ENCODE peak calls at places on chromosomes 2 and 18, in four cellular contexts. K, G, S and L are unnamed samples.

GRCh38 chr18:51028201-51028805 is 1.7 kb upstream of the SMAD4 start:
- DNase-seq in G (no peak), K (peak; percentile 65), S (no peak), L (peak; percentile 55)

GRCh38 chr2:159013103-159013502 is 44.7 kb downstream of the TANC1 start:
- DNase-seq in S (no peak), G (no peak), K (no peak), L (no peak)

GRCh38 chr2:182368446-182368845 is 58.4 kb downstream of the PDE1A start:
- DNase-seq in S (no peak), K (no peak), G (no peak), L (no peak)

GRCh38 chr2:208793434-208793833 is 386.8 kb downstream of the PTH2R start:
- DNase-seq in G (no peak), S (no peak), K (no peak), L (no peak)

GRCh38 chr2:8312861-8313768 is 368.7 kb upstream of the ID2 start:
- DNase-seq in G (no peak), S (peak; percentile 96), K (no peak), L (peak; percentile 59)

GRCh38 chr2:170341684-170342631 is 164.0 kb downstream of the MYO3B start:
- DNase-seq in S (no peak), K (no peak), G (no peak), L (no peak)

GRCh38 chr2:168119519-168120141 is 127.8 kb downstream of the STK39 start:
- DNase-seq in G (peak; percentile 40), S (no peak), K (peak; percentile 58), L (peak; percentile 24)

GRCh38 chr2:126244937-126245336 is 411.0 kb upstream of the GYPC start:
- DNase-seq in G (peak; percentile 33), K (peak; percentile 61), S (peak; percentile 4), L (peak; percentile 34)

GRCh38 chr2:157480182-157480961 is 36.5 kb upstream of the CYTIP start:
- DNase-seq in G (no peak), S (no peak), K (no peak), L (no peak)

GRCh38 chr2:99984781-99985525 is 157.4 kb downstream of the AFF3 start:
- DNase-seq in S (no peak), K (no peak), G (no peak), L (no peak)

GRCh38 chr2:183089192-183089851 is 10.8 kb downstream of the DUSP19 start:
- DNase-seq in K (no peak), G (no peak), S (no peak), L (no peak)

GRCh38 chr2:43508209-43508608 is 87.6 kb downstream of the THADA start:
- DNase-seq in K (no peak), S (no peak), G (no peak), L (no peak)

GRCh38 chr2:1893856-1894255 is 149.5 kb upstream of the PXDN start:
- DNase-seq in S (no peak), G (no peak), K (no peak), L (no peak)

GRCh38 chr18:47893939-47894699 is 36.3 kb downstream of the SMAD2 start:
- DNase-seq in S (no peak), G (peak; percentile 6), K (no peak), L (peak; percentile 17)

GRCh38 chr2:18545384-18545783 is 15.1 kb downstream of the RDH14 start:
- DNase-seq in G (no peak), S (no peak), K (no peak), L (no peak)

GRCh38 chr2:235747868-235748144 is 254.0 kb downstream of the AGAP1 start:
- DNase-seq in K (no peak), G (no peak), S (no peak), L (no peak)

GRCh38 chr18:72555101-72555500 is 11.0 kb upstream of the CBLN2 start:
- DNase-seq in G (no peak), S (no peak), K (no peak), L (no peak)

GRCh38 chr18:24014986-24015896 is 687 bp downstream of the TTC39C start:
- DNase-seq in K (peak; percentile 13), S (no peak), G (peak; percentile 68), L (no peak)

GRCh38 chr18:38170845-38171244 is 605.2 kb upstream of the CELF4 start:
- DNase-seq in K (no peak), G (no peak), S (no peak), L (no peak)

GRCh38 chr2:75822336-75822735 is 111.6 kb upstream of the GCFC2 start:
- DNase-seq in S (no peak), G (no peak), K (no peak), L (no peak)

GRCh38 chr2:239039479-239039861 is 191.6 kb downstream of the TWIST2 start:
- DNase-seq in G (no peak), S (no peak), K (no peak), L (no peak)

GRCh38 chr2:73218298-73218697 is 4.3 kb downstream of the SMYD5 start:
- DNase-seq in S (no peak), K (no peak), G (no peak), L (no peak)

GRCh38 chr2:99851811-99852210 is 290.6 kb downstream of the AFF3 start:
- DNase-seq in S (no peak), G (no peak), K (no peak), L (no peak)

GRCh38 chr2:11995381-11995947 is 249.0 kb downstream of the LPIN1 start:
- DNase-seq in K (no peak), S (no peak), G (no peak), L (no peak)

GRCh38 chr18:36411745-36412168 is 114.2 kb downstream of the FHOD3 start:
- DNase-seq in G (peak; percentile 78), S (no peak), K (peak; percentile 21), L (peak; percentile 58)

GRCh38 chr2:26299488-26300092 is 46.4 kb upstream of the SELENOI start:
- DNase-seq in G (no peak), S (peak; percentile 12), K (peak; percentile 23), L (no peak)

GRCh38 chr2:132621131-132621875 is 48.7 kb downstream of the LYPD1 start:
- DNase-seq in K (no peak), S (no peak), G (no peak), L (no peak)

GRCh38 chr2:218569661-218570500 is 1.2 kb downstream of the CNOT9 start:
- DNase-seq in S (no peak), K (peak; percentile 34), G (no peak), L (peak; percentile 7)

GRCh38 chr2:218829868-218830451 is 1.6 kb downstream of the PRKAG3 start:
- DNase-seq in K (no peak), S (no peak), G (no peak), L (no peak)

GRCh38 chr18:79572848-79573451 is 106.7 kb upstream of the CTDP1 start:
- DNase-seq in G (no peak), K (no peak), S (no peak), L (no peak)

GRCh38 chr2:228614741-228615140 is 433.3 kb upstream of the SPHKAP start:
- DNase-seq in K (no peak), S (no peak), G (no peak), L (no peak)

GRCh38 chr18:54924948-54925347 is 34.3 kb downstream of the CCDC68 start:
- DNase-seq in S (no peak), G (no peak), K (no peak), L (no peak)

GRCh38 chr2:8676915-8677645 is 4.8 kb upstream of the ID2 start:
- DNase-seq in S (no peak), G (no peak), K (no peak), L (no peak)

GRCh38 chr2:136378712-136379595 is 261.0 kb upstream of the CXCR4 start:
- DNase-seq in G (peak; percentile 54), K (peak; percentile 35), S (no peak), L (peak; percentile 50)

GRCh38 chr2:136376211-136376610 is 258.3 kb upstream of the CXCR4 start:
- DNase-seq in K (no peak), G (no peak), S (no peak), L (no peak)

GRCh38 chr2:136375017-136375901 is 257.3 kb upstream of the CXCR4 start:
- DNase-seq in G (no peak), K (no peak), S (no peak), L (no peak)

GRCh38 chr2:136377423-136378382 is 259.8 kb upstream of the CXCR4 start:
- DNase-seq in S (no peak), K (no peak), G (no peak), L (no peak)

DNA sequence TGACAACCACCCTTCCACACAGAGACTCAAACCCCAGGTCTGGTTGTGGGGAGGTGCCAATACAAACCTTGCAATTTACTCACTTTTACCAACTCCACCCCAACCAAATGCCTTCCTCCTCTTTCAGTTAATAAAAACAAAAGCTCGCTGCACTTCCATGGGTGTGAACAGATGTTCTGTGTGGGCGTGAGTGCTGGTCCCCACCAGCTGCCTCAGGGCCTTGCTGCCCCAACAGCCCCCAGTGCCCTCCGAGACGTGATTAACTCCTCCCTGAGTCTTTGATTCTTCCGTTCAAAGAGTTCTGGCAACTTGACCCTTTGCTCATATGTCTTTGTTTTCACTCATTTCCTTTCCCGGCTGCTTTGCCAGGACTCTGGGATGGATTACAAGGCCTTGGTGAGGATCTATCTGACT is 258.9 kb upstream of the CXCR4 start:
- DNase-seq in K (no peak), S (no peak), G (no peak), L (no peak)
- TF ChIP-seq TARDBP in K (no peak), S (no peak), G (no peak), L (no peak)

DNA sequence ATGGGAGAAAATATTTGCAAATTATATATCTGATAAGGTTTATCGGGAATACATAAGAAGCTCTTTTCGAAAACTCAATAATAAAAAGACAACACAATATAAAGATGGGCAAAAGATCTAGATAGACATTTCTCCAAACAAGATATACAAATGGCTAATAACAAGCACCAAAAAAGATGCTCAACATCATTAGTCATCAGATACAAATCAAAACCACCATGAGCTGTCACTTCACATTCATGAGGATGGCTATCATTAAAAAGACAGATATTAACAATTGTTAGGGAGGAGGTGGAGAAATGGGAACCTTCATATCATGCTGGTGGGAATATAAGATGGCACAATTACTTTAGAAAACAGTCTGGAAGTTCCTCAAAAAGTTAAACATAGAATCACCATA is 48.1 kb downstream of the HS1BP3 start:
- DNase-seq in S (no peak), G (no peak), K (no peak), L (no peak)
- TF ChIP-seq TARDBP in S (no peak), G (no peak), K (no peak), L (no peak)

DNA sequence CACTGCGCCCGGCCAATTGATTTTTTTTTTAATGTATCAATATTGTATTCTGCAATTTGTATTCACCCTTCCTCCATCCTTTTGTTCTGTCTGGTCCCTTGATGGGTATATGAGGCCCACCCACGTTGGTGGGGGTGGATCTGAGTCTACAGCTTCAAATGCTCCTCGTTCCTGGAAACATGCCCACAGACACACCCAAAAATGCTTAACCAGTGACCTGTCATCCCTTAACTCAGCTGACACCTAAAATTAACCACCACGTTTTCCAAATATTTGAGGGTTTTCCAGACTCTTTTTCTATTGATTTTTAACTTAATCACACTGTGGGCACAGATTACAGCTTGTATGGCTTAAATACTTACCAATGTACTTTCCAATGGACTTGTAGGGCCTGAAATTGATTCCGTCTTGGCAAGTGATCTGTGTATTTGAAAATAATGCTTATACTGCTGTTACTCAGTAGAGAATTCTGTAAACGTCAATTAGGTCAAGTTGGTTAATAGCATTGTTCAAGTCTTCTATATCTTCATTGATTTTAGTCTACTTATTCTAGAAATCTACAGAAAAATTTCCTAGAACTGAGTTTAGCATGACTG is 34.4 kb upstream of the CYP27C1 start:
- DNase-seq in S (no peak), G (no peak), K (no peak), L (no peak)
- TF ChIP-seq TARDBP in S (no peak), G (no peak), K (no peak), L (no peak)

DNA sequence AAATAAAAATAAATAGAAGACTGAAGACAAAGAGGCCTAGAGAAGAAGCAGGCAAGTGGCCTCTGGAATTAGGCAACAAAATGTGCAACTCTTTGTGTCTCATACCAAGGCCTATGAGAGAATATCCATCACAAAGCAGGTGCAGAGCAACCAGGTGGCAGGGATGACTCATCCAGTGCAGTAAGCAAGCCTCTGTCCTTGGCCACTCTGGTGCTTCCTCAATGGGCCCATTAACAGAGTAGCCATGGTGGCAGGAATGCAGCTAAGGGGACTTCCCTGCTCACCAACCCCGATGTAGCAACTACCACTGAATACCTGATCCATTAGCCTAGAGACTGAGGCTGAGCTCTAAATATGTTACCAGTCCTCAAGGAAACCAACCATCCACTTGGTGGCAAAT is 11.0 kb upstream of the EPG5 start:
- DNase-seq in S (no peak), G (no peak), K (no peak), L (no peak)
- TF ChIP-seq TARDBP in S (no peak), G (no peak), K (no peak), L (no peak)